ENCODE peak calls at places on chromosomes 5 and 9, in ten cellular contexts. M is tibial nerve, U is breast epithelium, B is HepG2, T is MM.1S, D is upper lobe of right lung, Q is mammary epithelial cell, L is PC-9, H is stomach, P is K562. R is an unnamed sample.

GRCh38 chr9:98860871-98861293 is 53.4 kb downstream of the GALNT12 start:
- DNase-seq in M (peak; percentile 66), U (no peak), B (no peak), T (no peak), D (no peak), Q (peak; percentile 25), L (peak; percentile 32), H (peak; percentile 31), P (peak; percentile 60), R (peak; percentile 79)

GRCh38 chr5:83509535-83509934 is 38.0 kb downstream of the VCAN start:
- DNase-seq in M (no peak), U (no peak), B (no peak), T (no peak), D (no peak), Q (peak; percentile 83), L (no peak), H (no peak), P (no peak), R (no peak)

GRCh38 chr5:944992-945685 is 52.5 kb downstream of the TRIP13 start:
- DNase-seq in M (no peak), U (no peak), B (no peak), T (no peak), D (peak; percentile 32), Q (no peak), L (no peak), H (no peak), P (no peak), R (no peak)

GRCh38 chr9:73037613-73038012 is 84.8 kb upstream of the ALDH1A1 start:
- DNase-seq in M (no peak), U (no peak), B (peak; percentile 18), T (peak; percentile 11), D (no peak), Q (no peak), L (peak; percentile 50), H (no peak), P (no peak), R (no peak)

GRCh38 chr5:179231309-179231708 is 114.0 kb downstream of the ADAMTS2 start:
- DNase-seq in M (no peak), U (no peak), B (no peak), T (no peak), D (no peak), Q (no peak), L (no peak), H (no peak), P (no peak), R (no peak)

GRCh38 chr5:132433141-132433540 is 57.4 kb downstream of the IRF1 start:
- DNase-seq in M (no peak), U (no peak), B (no peak), T (no peak), D (no peak), Q (no peak), L (no peak), H (no peak), P (no peak), R (peak; percentile 31)

GRCh38 chr5:117189772-117190171 is 615.1 kb upstream of the SEMA6A start:
- DNase-seq in M (no peak), U (no peak), B (no peak), T (no peak), D (no peak), Q (no peak), L (no peak), H (no peak), P (no peak), R (no peak)

GRCh38 chr9:120490888-120491595 is 88.9 kb downstream of the CDK5RAP2 start:
- DNase-seq in M (peak; percentile 15), U (no peak), B (no peak), T (peak; percentile 56), D (no peak), Q (no peak), L (no peak), H (no peak), P (no peak), R (no peak)

GRCh38 chr5:98307811-98308210 is 465.7 kb upstream of the RGMB start:
- DNase-seq in M (no peak), U (no peak), B (no peak), T (no peak), D (no peak), Q (peak; percentile 83), L (no peak), H (no peak), P (no peak), R (no peak)

GRCh38 chr9:126614455-126615248 is 924 bp downstream of the LMX1B start:
- DNase-seq in M (no peak), U (no peak), B (no peak), T (no peak), D (peak; percentile 57), Q (peak; percentile 60), L (no peak), H (no peak), P (no peak), R (no peak)

GRCh38 chr5:87147441-87147840 is 120.2 kb upstream of the RASA1 start:
- DNase-seq in M (no peak), U (no peak), B (no peak), T (no peak), D (no peak), Q (no peak), L (no peak), H (no peak), P (no peak), R (no peak)

GRCh38 chr5:178389031-178389729 is 156.6 kb upstream of the PHYKPL start:
- DNase-seq in M (no peak), U (no peak), B (no peak), T (no peak), D (no peak), Q (no peak), L (no peak), H (peak; percentile 22), P (no peak), R (no peak)

GRCh38 chr9:132768932-132769894 is 98.9 kb downstream of the GTF3C4 start:
- DNase-seq in M (peak; percentile 73), U (no peak), B (peak; percentile 58), T (peak; percentile 35), D (peak; percentile 79), Q (peak; percentile 32), L (no peak), H (peak; percentile 63), P (peak; percentile 50), R (peak; percentile 14)
- TF ChIP-seq CTCF in M (no peak), U (no peak), B (peak; percentile 40), T (peak; percentile 40), D (peak; percentile 59), Q (peak; percentile 30), L (peak; percentile 47), H (no peak), P (peak; percentile 23), R (no peak)

DNA sequence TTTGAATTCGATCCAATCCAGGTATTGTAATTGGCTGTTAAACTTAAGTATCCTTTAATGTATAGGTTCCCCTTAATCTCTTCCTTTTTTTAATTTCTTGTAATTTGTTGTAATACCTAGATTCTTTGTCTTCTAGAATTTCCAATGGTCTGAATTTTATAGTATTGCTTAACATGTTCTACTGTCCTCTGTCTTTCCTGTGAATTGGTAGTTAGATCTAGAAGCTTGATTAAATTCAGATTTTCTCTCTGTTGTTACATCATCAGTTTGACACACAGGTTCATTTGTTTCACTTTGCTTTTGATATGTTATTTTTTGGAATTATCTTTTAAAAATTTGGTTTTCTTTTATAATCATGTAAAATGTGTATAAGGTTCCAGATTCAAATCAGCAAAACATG is 13.8 kb downstream of the ZCCHC7 start:
- DNase-seq in M (no peak), U (no peak), B (no peak), T (no peak), D (no peak), Q (no peak), L (no peak), H (no peak), P (no peak), R (no peak)
- H3K9me3 ChIP-seq in M (no peaks in the 10 kb centered on the region), U (no peaks in the 10 kb centered on the region), B (no peaks in the 10 kb centered on the region), T (no peaks in the 10 kb centered on the region), D (no peaks in the 10 kb centered on the region), Q (no peaks in the 10 kb centered on the region), L (no peaks in the 10 kb centered on the region), H (no peaks in the 10 kb centered on the region), P (no peaks in the 10 kb centered on the region), R (no peaks in the 10 kb centered on the region)

GRCh38 chr9:89433826-89434225 is 64.1 kb downstream of the SEMA4D start:
- DNase-seq in M (no peak), U (no peak), B (no peak), T (no peak), D (no peak), Q (no peak), L (no peak), H (no peak), P (no peak), R (no peak)

GRCh38 chr9:89430995-89431394 is 66.9 kb downstream of the SEMA4D start:
- DNase-seq in M (no peak), U (no peak), B (no peak), T (no peak), D (no peak), Q (peak; percentile 54), L (peak; percentile 37), H (peak; percentile 65), P (no peak), R (no peak)

GRCh38 chr9:89434636-89435314 is 63.1 kb downstream of the SEMA4D start:
- DNase-seq in M (no peak), U (no peak), B (no peak), T (no peak), D (no peak), Q (no peak), L (no peak), H (no peak), P (no peak), R (no peak)

GRCh38 chr9:89432986-89433530 is 64.9 kb downstream of the SEMA4D start:
- DNase-seq in M (no peak), U (no peak), B (no peak), T (no peak), D (no peak), Q (no peak), L (no peak), H (no peak), P (no peak), R (no peak)

GRCh38 chr9:89431930-89432725 is 65.8 kb downstream of the SEMA4D start:
- DNase-seq in M (no peak), U (no peak), B (no peak), T (no peak), D (no peak), Q (no peak), L (no peak), H (no peak), P (no peak), R (no peak)
- H3K27ac ChIP-seq in M (no peak overlapping the region), U (no peak overlapping the region), B (no peak overlapping the region), T (peak overlapping the region; percentile 17), D (no peak overlapping the region), Q (no peak overlapping the region), L (no peak overlapping the region), H (no peak overlapping the region), P (no peak overlapping the region), R (no peak overlapping the region)

DNA sequence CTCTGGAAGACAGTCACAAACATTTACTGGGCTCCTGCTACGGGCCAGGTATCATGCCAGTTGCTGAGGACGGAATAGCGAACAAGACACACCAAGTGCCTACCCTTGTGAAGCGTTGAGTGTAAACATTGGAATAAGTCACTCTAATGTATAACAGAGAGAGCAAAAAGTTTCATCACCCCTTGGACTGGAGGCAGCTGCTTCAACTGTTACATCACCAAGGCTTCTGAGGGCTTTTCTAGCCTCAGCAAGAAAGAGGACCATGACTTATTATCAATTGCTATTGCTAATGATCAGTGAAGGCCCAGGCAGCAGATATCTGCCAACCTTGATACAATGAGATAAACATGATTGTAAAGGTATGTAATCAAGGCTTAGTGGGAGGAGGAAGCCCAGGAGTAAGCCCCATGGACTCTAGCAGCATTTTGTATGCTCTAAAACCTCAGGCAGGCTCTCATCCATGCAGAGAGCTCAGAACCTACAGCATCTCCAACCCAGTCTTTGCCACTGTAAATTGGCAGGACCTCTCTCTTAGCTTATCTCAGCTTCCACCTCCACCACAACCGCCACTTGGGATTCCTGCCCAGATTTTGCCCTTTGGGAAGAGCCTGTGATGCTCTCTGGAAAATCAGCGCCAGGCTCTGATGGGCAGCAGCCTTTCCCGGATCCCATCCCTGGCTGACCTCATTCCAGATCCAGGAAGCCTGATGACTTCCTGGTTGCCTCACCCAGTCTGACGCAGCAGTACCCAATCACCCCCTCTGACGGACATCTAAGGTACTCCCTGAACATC is 54.5 kb downstream of the ADAM19 start:
- DNase-seq in M (no peak), U (no peak), B (peak; percentile 23), T (no peak), D (no peak), Q (no peak), L (no peak), H (no peak), P (no peak), R (peak; percentile 74)
- TF ChIP-seq CTCF in M (no peak), U (no peak), B (no peak), T (no peak), D (no peak), Q (no peak), L (no peak), H (no peak), P (peak; percentile 18), R (no peak)

R was measured in ascending aorta.